ENCODE peak calls at places on chromosome 19, in eight cellular contexts. One of them, this sample, is unnamed. For H3K4me1, the result is how much of the 10 kb centered on the place peaks cover.

GRCh38 chr19:1814833-1815604 is 2.9 kb upstream of the ATP8B3 start:
- DNase-seq in heart right ventricle: no peak
- DNase-seq in tibial artery: no peak
- DNase-seq in foreskin keratinocyte: no peak
- DNase-seq in adrenal gland: peak
- DNase-seq in Peyer's patch: no peak
- DNase-seq in CD8-positive, alpha-beta T cell: no peak
- DNase-seq in endodermal cell: no peak
- DNase-seq in this sample: no peak

GRCh38 chr19:2186071-2186846 is 22.5 kb downstream of the DOT1L start:
- DNase-seq in adrenal gland: no peak
- DNase-seq in Peyer's patch: no peak
- DNase-seq in heart right ventricle: peak
- DNase-seq in CD8-positive, alpha-beta T cell: no peak
- DNase-seq in endodermal cell: peak
- DNase-seq in tibial artery: peak
- DNase-seq in foreskin keratinocyte: no peak
- DNase-seq in this sample: peak

GRCh38 chr19:47598407-47599349 is 10.3 kb upstream of the BICRA start:
- DNase-seq in foreskin keratinocyte: peak
- DNase-seq in heart right ventricle: peak
- DNase-seq in endodermal cell: peak
- DNase-seq in CD8-positive, alpha-beta T cell: no peak
- DNase-seq in Peyer's patch: no peak
- DNase-seq in adrenal gland: peak
- DNase-seq in tibial artery: peak
- DNase-seq in this sample: peak

GRCh38 chr19:46844067-46844489 is 6.6 kb downstream of the AP2S1 start:
- DNase-seq in heart right ventricle: no peak
- DNase-seq in tibial artery: no peak
- DNase-seq in adrenal gland: no peak
- DNase-seq in endodermal cell: no peak
- DNase-seq in Peyer's patch: no peak
- DNase-seq in CD8-positive, alpha-beta T cell: no peak
- DNase-seq in foreskin keratinocyte: no peak
- DNase-seq in this sample: no peak

GRCh38 chr19:57106646-57107235 is 13.0 kb upstream of the USP29 start:
- DNase-seq in Peyer's patch: no peak
- DNase-seq in endodermal cell: no peak
- DNase-seq in adrenal gland: no peak
- DNase-seq in foreskin keratinocyte: no peak
- DNase-seq in heart right ventricle: no peak
- DNase-seq in CD8-positive, alpha-beta T cell: no peak
- DNase-seq in tibial artery: no peak
- DNase-seq in this sample: no peak

GRCh38 chr19:16911046-16911445 is 22.2 kb downstream of the F2RL3 start:
- DNase-seq in tibial artery: no peak
- DNase-seq in heart right ventricle: no peak
- DNase-seq in CD8-positive, alpha-beta T cell: no peak
- DNase-seq in endodermal cell: no peak
- DNase-seq in adrenal gland: no peak
- DNase-seq in foreskin keratinocyte: no peak
- DNase-seq in Peyer's patch: no peak
- DNase-seq in this sample: no peak

GRCh38 chr19:36113895-36114762 is 546 bp downstream of the POLR2I start:
- DNase-seq in heart right ventricle: peak
- DNase-seq in CD8-positive, alpha-beta T cell: no peak
- DNase-seq in foreskin keratinocyte: peak
- DNase-seq in endodermal cell: peak
- DNase-seq in Peyer's patch: no peak
- DNase-seq in tibial artery: peak
- DNase-seq in adrenal gland: peak
- DNase-seq in this sample: peak

GRCh38 chr19:4431808-4432674 is 25.6 kb downstream of the UBXN6 start:
- DNase-seq in heart right ventricle: no peak
- DNase-seq in foreskin keratinocyte: no peak
- DNase-seq in tibial artery: no peak
- DNase-seq in adrenal gland: no peak
- DNase-seq in endodermal cell: peak
- DNase-seq in Peyer's patch: no peak
- DNase-seq in CD8-positive, alpha-beta T cell: no peak
- DNase-seq in this sample: no peak

GRCh38 chr19:37874784-37875183 is 31.6 kb downstream of the WDR87 start:
- DNase-seq in foreskin keratinocyte: no peak
- DNase-seq in Peyer's patch: no peak
- DNase-seq in tibial artery: no peak
- DNase-seq in CD8-positive, alpha-beta T cell: no peak
- DNase-seq in adrenal gland: no peak
- DNase-seq in endodermal cell: peak
- DNase-seq in heart right ventricle: no peak
- DNase-seq in this sample: peak

GRCh38 chr19:3266792-3267469 is 42.5 kb downstream of the CELF5 start:
- DNase-seq in heart right ventricle: no peak
- DNase-seq in adrenal gland: no peak
- DNase-seq in endodermal cell: no peak
- DNase-seq in tibial artery: no peak
- DNase-seq in foreskin keratinocyte: no peak
- DNase-seq in CD8-positive, alpha-beta T cell: no peak
- DNase-seq in Peyer's patch: no peak
- DNase-seq in this sample: no peak

GRCh38 chr19:49684251-49684982 is 5.0 kb upstream of the ADM5 start:
- DNase-seq in heart right ventricle: no peak
- DNase-seq in adrenal gland: no peak
- DNase-seq in endodermal cell: peak
- DNase-seq in foreskin keratinocyte: no peak
- DNase-seq in Peyer's patch: no peak
- DNase-seq in tibial artery: no peak
- DNase-seq in CD8-positive, alpha-beta T cell: no peak
- DNase-seq in this sample: no peak
- TF ChIP-seq CTCF in heart right ventricle: peak
- TF ChIP-seq CTCF in adrenal gland: peak
- TF ChIP-seq CTCF in endodermal cell: peak
- TF ChIP-seq CTCF in foreskin keratinocyte: peak
- TF ChIP-seq CTCF in Peyer's patch: peak
- TF ChIP-seq CTCF in tibial artery: no peak
- TF ChIP-seq CTCF in CD8-positive, alpha-beta T cell: no peak
- TF ChIP-seq CTCF in this sample: no peak

GRCh38 chr19:40457048-40457447 is 8.5 kb downstream of the BLVRB start:
- DNase-seq in adrenal gland: no peak
- DNase-seq in tibial artery: no peak
- DNase-seq in foreskin keratinocyte: no peak
- DNase-seq in endodermal cell: no peak
- DNase-seq in Peyer's patch: no peak
- DNase-seq in heart right ventricle: no peak
- DNase-seq in CD8-positive, alpha-beta T cell: no peak
- DNase-seq in this sample: no peak
- H3K4me1 ChIP-seq in adrenal gland: under half
- H3K4me1 ChIP-seq in tibial artery: under half
- H3K4me1 ChIP-seq in foreskin keratinocyte: under half
- H3K4me1 ChIP-seq in endodermal cell: under half
- H3K4me1 ChIP-seq in Peyer's patch: under half
- H3K4me1 ChIP-seq in heart right ventricle: under half
- H3K4me1 ChIP-seq in CD8-positive, alpha-beta T cell: under half
- H3K4me1 ChIP-seq in this sample: under half

GRCh38 chr19:53037101-53038097 is 7.1 kb upstream of the ERVV-2 start:
- DNase-seq in heart right ventricle: peak
- DNase-seq in Peyer's patch: no peak
- DNase-seq in tibial artery: no peak
- DNase-seq in endodermal cell: peak
- DNase-seq in CD8-positive, alpha-beta T cell: no peak
- DNase-seq in foreskin keratinocyte: no peak
- DNase-seq in adrenal gland: peak
- DNase-seq in this sample: peak
- TF ChIP-seq CTCF in heart right ventricle: no peak
- TF ChIP-seq CTCF in Peyer's patch: no peak
- TF ChIP-seq CTCF in tibial artery: no peak
- TF ChIP-seq CTCF in endodermal cell: no peak
- TF ChIP-seq CTCF in CD8-positive, alpha-beta T cell: no peak
- TF ChIP-seq CTCF in foreskin keratinocyte: no peak
- TF ChIP-seq CTCF in adrenal gland: no peak
- TF ChIP-seq CTCF in this sample: no peak

GRCh38 chr19:8569066-8569761 is 8.0 kb downstream of the MYO1F start:
- DNase-seq in tibial artery: no peak
- DNase-seq in foreskin keratinocyte: no peak
- DNase-seq in endodermal cell: no peak
- DNase-seq in Peyer's patch: no peak
- DNase-seq in CD8-positive, alpha-beta T cell: peak
- DNase-seq in heart right ventricle: no peak
- DNase-seq in adrenal gland: no peak
- DNase-seq in this sample: peak
- H3K4me1 ChIP-seq in tibial artery: under half
- H3K4me1 ChIP-seq in foreskin keratinocyte: under half
- H3K4me1 ChIP-seq in endodermal cell: under half
- H3K4me1 ChIP-seq in Peyer's patch: under half
- H3K4me1 ChIP-seq in CD8-positive, alpha-beta T cell: half or more
- H3K4me1 ChIP-seq in heart right ventricle: under half
- H3K4me1 ChIP-seq in adrenal gland: under half
- H3K4me1 ChIP-seq in this sample: under half

GRCh38 chr19:43429395-43429794 is 14.7 kb downstream of the TEX101 start:
- DNase-seq in heart right ventricle: no peak
- DNase-seq in CD8-positive, alpha-beta T cell: no peak
- DNase-seq in adrenal gland: no peak
- DNase-seq in Peyer's patch: no peak
- DNase-seq in tibial artery: no peak
- DNase-seq in endodermal cell: no peak
- DNase-seq in foreskin keratinocyte: no peak
- DNase-seq in this sample: no peak

GRCh38 chr19:43423779-43424178 is 9.1 kb downstream of the TEX101 start:
- DNase-seq in adrenal gland: no peak
- DNase-seq in heart right ventricle: no peak
- DNase-seq in CD8-positive, alpha-beta T cell: no peak
- DNase-seq in foreskin keratinocyte: no peak
- DNase-seq in tibial artery: no peak
- DNase-seq in endodermal cell: peak
- DNase-seq in Peyer's patch: no peak
- DNase-seq in this sample: no peak

GRCh38 chr19:43422000-43422688 is 7.5 kb downstream of the TEX101 start:
- DNase-seq in foreskin keratinocyte: no peak
- DNase-seq in adrenal gland: no peak
- DNase-seq in heart right ventricle: no peak
- DNase-seq in tibial artery: no peak
- DNase-seq in CD8-positive, alpha-beta T cell: no peak
- DNase-seq in endodermal cell: no peak
- DNase-seq in Peyer's patch: no peak
- DNase-seq in this sample: no peak

GRCh38 chr19:43422689-43423066 is 8.0 kb downstream of the TEX101 start:
- DNase-seq in CD8-positive, alpha-beta T cell: no peak
- DNase-seq in heart right ventricle: no peak
- DNase-seq in Peyer's patch: no peak
- DNase-seq in tibial artery: no peak
- DNase-seq in foreskin keratinocyte: no peak
- DNase-seq in endodermal cell: no peak
- DNase-seq in adrenal gland: no peak
- DNase-seq in this sample: no peak

DNA sequence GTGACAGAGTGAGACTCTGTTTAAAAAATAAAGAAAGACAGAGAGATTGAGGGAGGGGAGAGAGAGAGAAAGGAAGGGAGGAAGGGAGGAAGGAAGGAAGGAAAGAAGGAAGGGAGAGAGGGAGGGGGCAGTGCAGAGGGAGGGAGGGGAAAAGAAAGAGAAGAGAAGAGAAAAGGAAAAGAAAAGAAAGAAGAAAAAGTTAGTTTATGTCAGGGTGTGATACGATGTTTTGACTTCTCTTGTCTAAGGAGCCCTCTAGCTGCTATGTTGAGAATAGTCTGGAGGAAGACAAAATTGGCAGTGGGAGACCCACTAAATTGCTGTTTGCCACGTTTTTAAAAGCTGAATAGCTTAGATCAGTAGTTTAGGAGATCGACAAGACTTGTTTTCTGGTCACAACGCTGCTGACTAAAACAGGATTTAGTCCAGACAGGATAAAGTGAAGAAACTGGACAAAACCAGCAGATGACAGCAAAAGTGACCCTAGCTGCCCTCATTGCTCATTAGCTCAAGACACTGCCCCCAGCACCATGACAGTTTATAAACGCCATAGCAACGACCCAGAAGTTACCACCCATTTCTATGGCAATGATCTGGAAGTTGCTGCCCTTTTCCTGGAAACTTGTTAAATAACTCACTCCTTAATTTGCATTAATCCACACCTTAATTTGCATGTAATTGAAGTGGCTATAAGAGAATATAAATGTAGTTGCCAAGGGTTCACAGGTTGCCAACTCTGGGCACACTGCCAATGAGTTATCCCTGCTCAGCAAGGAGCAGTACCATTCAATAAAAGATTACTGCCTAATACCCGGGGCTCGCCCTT is 11.1 kb downstream of the TEX101 start:
- DNase-seq in foreskin keratinocyte: no peak
- DNase-seq in endodermal cell: peak
- DNase-seq in heart right ventricle: no peak
- DNase-seq in CD8-positive, alpha-beta T cell: no peak
- DNase-seq in adrenal gland: no peak
- DNase-seq in Peyer's patch: peak
- DNase-seq in tibial artery: no peak
- DNase-seq in this sample: no peak
- TF ChIP-seq CTCF in foreskin keratinocyte: peak
- TF ChIP-seq CTCF in endodermal cell: peak
- TF ChIP-seq CTCF in heart right ventricle: peak
- TF ChIP-seq CTCF in CD8-positive, alpha-beta T cell: peak
- TF ChIP-seq CTCF in adrenal gland: peak
- TF ChIP-seq CTCF in Peyer's patch: peak
- TF ChIP-seq CTCF in tibial artery: no peak
- TF ChIP-seq CTCF in this sample: peak

GRCh38 chr19:7188682-7189629 is 105.3 kb downstream of the INSR start:
- DNase-seq in Peyer's patch: no peak
- DNase-seq in CD8-positive, alpha-beta T cell: no peak
- DNase-seq in adrenal gland: no peak
- DNase-seq in endodermal cell: no peak
- DNase-seq in foreskin keratinocyte: no peak
- DNase-seq in heart right ventricle: peak
- DNase-seq in tibial artery: no peak
- DNase-seq in this sample: no peak
- H3K4me1 ChIP-seq in Peyer's patch: under half
- H3K4me1 ChIP-seq in CD8-positive, alpha-beta T cell: under half
- H3K4me1 ChIP-seq in adrenal gland: under half
- H3K4me1 ChIP-seq in endodermal cell: under half
- H3K4me1 ChIP-seq in foreskin keratinocyte: under half
- H3K4me1 ChIP-seq in heart right ventricle: half or more
- H3K4me1 ChIP-seq in tibial artery: under half
- H3K4me1 ChIP-seq in this sample: under half